ENCODE peak calls at places on chromosomes 6 and 20, in six cellular contexts. Z is breast epithelium, D is spleen, I is heart left ventricle, T is esophagus squamous epithelium, E is K562. A is an unnamed sample.

GRCh38 chr6:118584906-118585305 is 36.8 kb downstream of the PLN start:
- DNase-seq in T (no peak), D (no peak), I (no peak), Z (no peak), E (no peak), A (no peak)

GRCh38 chr6:116631379-116631990 is 15.2 kb downstream of the RSPH4A start:
- DNase-seq in Z (no peak), D (no peak), I (no peak), T (no peak), E (no peak), A (no peak)

GRCh38 chr20:36402708-36403107 is 96.6 kb downstream of the DLGAP4 start:
- DNase-seq in T (no peak), I (no peak), E (no peak), Z (no peak), D (no peak), A (no peak)

GRCh38 chr6:24033284-24033683 is 92.7 kb upstream of the NRSN1 start:
- DNase-seq in D (no peak), T (no peak), Z (no peak), E (no peak), I (no peak), A (no peak)

GRCh38 chr20:15564981-15565380 is 1008.3 kb downstream of the KIF16B start:
- DNase-seq in Z (no peak), D (no peak), E (no peak), T (no peak), I (no peak), A (no peak)

GRCh38 chr6:148952147-148953041 is 205.6 kb downstream of the UST start:
- DNase-seq in Z (no peak), D (no peak), E (no peak), T (no peak), I (no peak), A (no peak)

GRCh38 chr6:3159805-3160781 is 2.7 kb upstream of the TUBB2A start:
- DNase-seq in E (peak; percentile 56), I (no peak), T (peak; percentile 10), D (peak; percentile 79), Z (no peak), A (peak; percentile 26)

GRCh38 chr6:154555075-154555677 is 44.7 kb upstream of the CNKSR3 start:
- DNase-seq in D (no peak), I (no peak), E (no peak), Z (no peak), T (no peak), A (no peak)

GRCh38 chr6:167710521-167710920 is 116.2 kb upstream of the AFDN start:
- DNase-seq in Z (no peak), I (no peak), T (no peak), D (peak; percentile 64), E (no peak), A (no peak)

GRCh38 chr6:134689676-134690447 is 260.0 kb downstream of the ALDH8A1 start:
- DNase-seq in Z (peak; percentile 26), I (peak; percentile 67), D (no peak), T (no peak), E (no peak), A (no peak)

GRCh38 chr6:6631526-6632276 is 43.2 kb downstream of the LY86 start:
- DNase-seq in Z (no peak), D (no peak), I (no peak), T (no peak), E (no peak), A (no peak)

GRCh38 chr6:169106176-169106575 is 147.5 kb downstream of the THBS2 start:
- DNase-seq in E (no peak), I (no peak), D (no peak), T (no peak), Z (no peak), A (no peak)

GRCh38 chr20:62487564-62488086 is 11.8 kb upstream of the GATA5 start:
- DNase-seq in I (peak; percentile 45), Z (no peak), E (peak; percentile 89), D (no peak), T (no peak), A (no peak)

GRCh38 chr6:152575621-152576150 is 61.5 kb downstream of the SYNE1 start:
- DNase-seq in T (no peak), D (no peak), E (no peak), Z (peak; percentile 26), I (no peak), A (no peak)

GRCh38 chr6:5205877-5206840 is 54.6 kb downstream of the LYRM4 start:
- DNase-seq in D (no peak), I (peak; percentile 76), Z (peak; percentile 26), T (no peak), E (no peak), A (peak; percentile 62)

GRCh38 chr6:118141211-118141610 is 234.1 kb downstream of the SLC35F1 start:
- DNase-seq in D (no peak), E (no peak), T (no peak), I (no peak), Z (no peak), A (no peak)

GRCh38 chr6:10151144-10151915 is 263.5 kb downstream of the TFAP2A start:
- DNase-seq in D (no peak), E (no peak), T (no peak), I (no peak), Z (no peak), A (no peak)

GRCh38 chr6:133408543-133408942 is 167.4 kb downstream of the EYA4 start:
- DNase-seq in T (no peak), Z (no peak), D (no peak), E (no peak), I (no peak), A (no peak)

GRCh38 chr6:71310261-71310660 is 21.6 kb downstream of the OGFRL1 start:
- DNase-seq in T (no peak), I (no peak), E (no peak), Z (no peak), D (no peak), A (no peak)

GRCh38 chr6:149233056-149233715 is 84.3 kb upstream of the TAB2 start:
- DNase-seq in D (no peak), E (peak; percentile 27), T (no peak), I (no peak), Z (no peak), A (no peak)

GRCh38 chr6:43674921-43675320 is 12.7 kb downstream of the MRPS18A start:
- DNase-seq in E (no peak), T (no peak), I (no peak), D (no peak), Z (no peak), A (no peak)

GRCh38 chr6:53529324-53530036 is 15.4 kb downstream of the GCLC start:
- DNase-seq in E (no peak), T (no peak), I (no peak), Z (no peak), D (no peak), A (no peak)

GRCh38 chr6:24140572-24140971 is 14.6 kb downstream of the NRSN1 start:
- DNase-seq in I (peak; percentile 63), E (no peak), Z (peak; percentile 23), D (no peak), T (no peak), A (peak; percentile 81)

GRCh38 chr6:166026586-166027126 is 141.0 kb downstream of the TBXT start:
- DNase-seq in T (no peak), Z (no peak), D (no peak), I (peak; percentile 68), E (no peak), A (no peak)

GRCh38 chr6:140379919-140380318 is 1005.5 kb upstream of the CITED2 start:
- DNase-seq in E (no peak), Z (no peak), T (no peak), I (no peak), D (no peak), A (no peak)

GRCh38 chr20:25692499-25692898 is 4.2 kb downstream of the ZNF337 start:
- DNase-seq in Z (no peak), T (no peak), I (no peak), D (no peak), E (peak; percentile 12), A (no peak)

GRCh38 chr6:142474446-142475289 is 172.9 kb downstream of the ADGRG6 start:
- DNase-seq in T (no peak), Z (no peak), I (no peak), E (peak; percentile 60), D (no peak), A (peak; percentile 83)

GRCh38 chr6:22147469-22147815 is 149.4 kb downstream of the PRL start:
- DNase-seq in Z (no peak), E (no peak), T (no peak), I (no peak), D (no peak), A (no peak)

GRCh38 chr6:22146581-22147468 is 150.0 kb downstream of the PRL start:
- DNase-seq in D (no peak), Z (no peak), E (no peak), I (no peak), T (no peak), A (no peak)

GRCh38 chr6:22145294-22145693 is 151.5 kb downstream of the PRL start:
- DNase-seq in E (no peak), D (no peak), Z (no peak), T (no peak), I (no peak), A (no peak)

GRCh38 chr6:22147983-22148797 is 148.6 kb downstream of the PRL start:
- DNase-seq in Z (no peak), T (no peak), I (peak; percentile 52), D (no peak), E (no peak), A (no peak)

GRCh38 chr6:22145823-22146379 is 150.9 kb downstream of the PRL start:
- DNase-seq in Z (no peak), I (no peak), E (no peak), T (no peak), D (no peak), A (no peak)
- TF ChIP-seq CTCF in Z (no peak), I (no peak), E (peak; percentile 22), T (peak; percentile 8), D (no peak), A (no peak)

GRCh38 chr6:143680157-143680556 is 2.4 kb downstream of the PHACTR2 start:
- DNase-seq in Z (no peak), D (no peak), I (no peak), T (no peak), E (no peak), A (no peak)
- H3K4me3 ChIP-seq in Z (peak overlapping the region; percentile 69), D (no peak overlapping the region), I (peak overlapping the region; percentile 49), T (peak overlapping the region; percentile 85), E (peak overlapping the region; percentile 76), A (no peak overlapping the region)

GRCh38 chr20:330233-331149 is 5.1 kb downstream of the SOX12 start:
- DNase-seq in I (peak; percentile 47), Z (no peak), E (peak; percentile 59), T (no peak), D (peak; percentile 79), A (peak; percentile 66)
- TF ChIP-seq POLR2A in I (no peak), Z (no peak), E (no peak), T (no peak), D (no peak), A (no peak)

DNA sequence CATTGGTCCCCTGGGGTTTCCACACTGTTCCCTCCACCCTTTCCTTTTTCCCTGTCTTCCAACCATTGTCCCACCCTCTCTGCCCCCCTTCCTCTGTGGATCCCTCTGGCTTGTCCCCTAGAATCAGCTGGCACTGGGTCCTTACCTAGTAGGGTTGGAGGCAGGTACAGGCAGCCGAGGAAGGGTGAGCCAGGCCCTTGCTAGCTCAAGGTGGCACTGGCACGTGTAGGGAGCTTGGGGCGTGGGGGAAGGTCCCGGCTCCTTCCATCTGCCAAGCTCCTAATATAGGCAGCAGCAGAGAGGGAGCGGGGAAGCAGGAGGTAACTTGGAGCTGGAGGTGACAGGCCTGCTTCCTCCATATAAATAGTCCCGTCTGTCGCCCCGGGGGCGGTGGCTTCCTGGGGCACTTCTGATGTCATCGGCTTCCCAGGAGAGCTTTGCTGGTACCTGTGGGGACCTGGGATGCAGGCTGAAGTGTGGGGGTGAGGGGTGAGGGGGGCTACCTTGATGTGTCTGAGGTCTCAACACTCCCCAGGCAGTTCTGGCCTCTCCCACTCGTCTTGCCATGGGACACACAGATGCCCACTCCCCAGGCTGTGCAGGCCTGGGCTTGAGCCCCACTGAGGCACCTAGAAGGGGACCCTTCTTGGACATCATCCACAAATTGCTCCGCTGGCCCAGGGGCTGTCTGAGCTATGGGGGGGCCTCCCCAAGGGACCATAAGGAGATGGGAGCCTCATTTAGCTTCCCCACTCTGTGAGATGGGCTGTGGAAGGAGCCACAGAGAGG is 155.3 kb upstream of the MLN start:
- DNase-seq in E (no peak), D (peak; percentile 40), Z (no peak), I (no peak), T (no peak), A (no peak)
- TF ChIP-seq CTCF in E (no peak), D (no peak), Z (no peak), I (no peak), T (no peak), A (no peak)

A was measured in upper lobe of left lung.